ENCODE peak calls at places on chromosomes 4 and X, in seven cellular contexts. One of them, this sample, is unnamed.

GRCh38 chrX:49844622-49845021 is 15.5 kb downstream of the PAGE4 start:
- DNase-seq in RPMI8226: no peak
- DNase-seq in NCI-H1105: peak
- DNase-seq in transverse colon: no peak
- DNase-seq in substantia nigra: no peak
- DNase-seq in activated CD4-positive, alpha-beta T cell treated with anti-CD3 and anti-CD28 coated beads, Interleukin-2, amount 50 U/mL, for 24 hours: no peak
- DNase-seq in heart right ventricle: no peak
- DNase-seq in this sample: peak

GRCh38 chr4:110292994-110293744 is 94.8 kb upstream of the ELOVL6 start:
- DNase-seq in transverse colon: no peak
- DNase-seq in activated CD4-positive, alpha-beta T cell treated with anti-CD3 and anti-CD28 coated beads, Interleukin-2, amount 50 U/mL, for 24 hours: no peak
- DNase-seq in RPMI8226: no peak
- DNase-seq in NCI-H1105: no peak
- DNase-seq in heart right ventricle: no peak
- DNase-seq in substantia nigra: no peak
- DNase-seq in this sample: no peak

GRCh38 chr4:3776166-3777032 is 10.2 kb downstream of the ADRA2C start:
- DNase-seq in heart right ventricle: no peak
- DNase-seq in transverse colon: no peak
- DNase-seq in NCI-H1105: no peak
- DNase-seq in RPMI8226: no peak
- DNase-seq in activated CD4-positive, alpha-beta T cell treated with anti-CD3 and anti-CD28 coated beads, Interleukin-2, amount 50 U/mL, for 24 hours: no peak
- DNase-seq in substantia nigra: no peak
- DNase-seq in this sample: no peak

GRCh38 chr4:147049940-147050852 is 104.5 kb upstream of the TTC29 start:
- DNase-seq in heart right ventricle: no peak
- DNase-seq in RPMI8226: no peak
- DNase-seq in substantia nigra: no peak
- DNase-seq in activated CD4-positive, alpha-beta T cell treated with anti-CD3 and anti-CD28 coated beads, Interleukin-2, amount 50 U/mL, for 24 hours: no peak
- DNase-seq in NCI-H1105: no peak
- DNase-seq in transverse colon: no peak
- DNase-seq in this sample: no peak

GRCh38 chr4:146243141-146243882 is 29.0 kb downstream of the REELD1 start:
- DNase-seq in substantia nigra: no peak
- DNase-seq in NCI-H1105: no peak
- DNase-seq in transverse colon: no peak
- DNase-seq in activated CD4-positive, alpha-beta T cell treated with anti-CD3 and anti-CD28 coated beads, Interleukin-2, amount 50 U/mL, for 24 hours: peak
- DNase-seq in RPMI8226: no peak
- DNase-seq in heart right ventricle: peak
- DNase-seq in this sample: peak

GRCh38 chrX:19658030-19658429 is 142.7 kb upstream of the MAP3K15 start:
- DNase-seq in substantia nigra: no peak
- DNase-seq in activated CD4-positive, alpha-beta T cell treated with anti-CD3 and anti-CD28 coated beads, Interleukin-2, amount 50 U/mL, for 24 hours: no peak
- DNase-seq in heart right ventricle: no peak
- DNase-seq in transverse colon: no peak
- DNase-seq in NCI-H1105: no peak
- DNase-seq in RPMI8226: no peak
- DNase-seq in this sample: no peak

GRCh38 chr4:8914461-8915171 is 43.0 kb upstream of the HMX1 start:
- DNase-seq in transverse colon: no peak
- DNase-seq in NCI-H1105: no peak
- DNase-seq in RPMI8226: no peak
- DNase-seq in substantia nigra: no peak
- DNase-seq in activated CD4-positive, alpha-beta T cell treated with anti-CD3 and anti-CD28 coated beads, Interleukin-2, amount 50 U/mL, for 24 hours: no peak
- DNase-seq in heart right ventricle: no peak
- DNase-seq in this sample: no peak

GRCh38 chr4:107114059-107114458 is 77.9 kb upstream of the DKK2 start:
- DNase-seq in NCI-H1105: no peak
- DNase-seq in substantia nigra: no peak
- DNase-seq in heart right ventricle: no peak
- DNase-seq in activated CD4-positive, alpha-beta T cell treated with anti-CD3 and anti-CD28 coated beads, Interleukin-2, amount 50 U/mL, for 24 hours: no peak
- DNase-seq in transverse colon: no peak
- DNase-seq in RPMI8226: no peak
- DNase-seq in this sample: no peak

GRCh38 chr4:152572417-152573086 is 36.7 kb upstream of the FBXW7 start:
- DNase-seq in transverse colon: no peak
- DNase-seq in substantia nigra: no peak
- DNase-seq in NCI-H1105: no peak
- DNase-seq in heart right ventricle: no peak
- DNase-seq in activated CD4-positive, alpha-beta T cell treated with anti-CD3 and anti-CD28 coated beads, Interleukin-2, amount 50 U/mL, for 24 hours: no peak
- DNase-seq in RPMI8226: no peak
- DNase-seq in this sample: no peak

GRCh38 chrX:23802431-23802830 is 19.5 kb downstream of the SAT1 start:
- DNase-seq in NCI-H1105: no peak
- DNase-seq in transverse colon: peak
- DNase-seq in substantia nigra: no peak
- DNase-seq in activated CD4-positive, alpha-beta T cell treated with anti-CD3 and anti-CD28 coated beads, Interleukin-2, amount 50 U/mL, for 24 hours: no peak
- DNase-seq in RPMI8226: peak
- DNase-seq in heart right ventricle: no peak
- DNase-seq in this sample: no peak

GRCh38 chr4:56466910-56467283 is 520 bp upstream of the SRP72 start:
- DNase-seq in heart right ventricle: no peak
- DNase-seq in transverse colon: no peak
- DNase-seq in RPMI8226: peak
- DNase-seq in activated CD4-positive, alpha-beta T cell treated with anti-CD3 and anti-CD28 coated beads, Interleukin-2, amount 50 U/mL, for 24 hours: no peak
- DNase-seq in substantia nigra: no peak
- DNase-seq in NCI-H1105: no peak
- DNase-seq in this sample: no peak

GRCh38 chrX:130770615-130771014 is 132.4 kb downstream of the ENOX2 start:
- DNase-seq in RPMI8226: no peak
- DNase-seq in transverse colon: no peak
- DNase-seq in substantia nigra: no peak
- DNase-seq in activated CD4-positive, alpha-beta T cell treated with anti-CD3 and anti-CD28 coated beads, Interleukin-2, amount 50 U/mL, for 24 hours: no peak
- DNase-seq in heart right ventricle: no peak
- DNase-seq in NCI-H1105: no peak
- DNase-seq in this sample: no peak

GRCh38 chrX:66638591-66639500 is at the start of gene EDA2R:
- DNase-seq in transverse colon: peak
- DNase-seq in activated CD4-positive, alpha-beta T cell treated with anti-CD3 and anti-CD28 coated beads, Interleukin-2, amount 50 U/mL, for 24 hours: peak
- DNase-seq in heart right ventricle: peak
- DNase-seq in substantia nigra: peak
- DNase-seq in RPMI8226: peak
- DNase-seq in NCI-H1105: no peak
- DNase-seq in this sample: peak

GRCh38 chr4:113686950-113687718 is 74.4 kb downstream of the CAMK2D start:
- DNase-seq in heart right ventricle: no peak
- DNase-seq in RPMI8226: no peak
- DNase-seq in NCI-H1105: no peak
- DNase-seq in substantia nigra: no peak
- DNase-seq in activated CD4-positive, alpha-beta T cell treated with anti-CD3 and anti-CD28 coated beads, Interleukin-2, amount 50 U/mL, for 24 hours: no peak
- DNase-seq in transverse colon: no peak
- DNase-seq in this sample: no peak

GRCh38 chrX:48786825-48787538 is 592 bp downstream of the GATA1 start:
- DNase-seq in transverse colon: no peak
- DNase-seq in RPMI8226: no peak
- DNase-seq in activated CD4-positive, alpha-beta T cell treated with anti-CD3 and anti-CD28 coated beads, Interleukin-2, amount 50 U/mL, for 24 hours: no peak
- DNase-seq in substantia nigra: no peak
- DNase-seq in heart right ventricle: no peak
- DNase-seq in NCI-H1105: no peak
- DNase-seq in this sample: no peak

This sample was measured in amygdala.